ENCODE peak calls at places on chromosomes 6 and 20, in four cellular contexts. R is tibial artery, H is A549, P is NB4. V is an unnamed sample.
A peak's percentile ranks its signal among the peaks of the same experiment; 100 is the strongest.

GRCh38 chr20:39825950-39826349 is 863.1 kb downstream of the MAFB start:
- DNase-seq in P (peak; percentile 4), H (no peak), R (no peak), V (no peak)

GRCh38 chr6:88611721-88612120 is 351.7 kb downstream of the RNGTT start:
- DNase-seq in P (no peak), R (no peak), H (no peak), V (no peak)

GRCh38 chr20:39534846-39535245 is 572.7 kb downstream of the DHX35 start:
- DNase-seq in H (no peak), R (no peak), P (no peak), V (no peak)

GRCh38 chr6:2226775-2227174 is 18.6 kb downstream of the GMDS start:
- DNase-seq in R (no peak), P (no peak), H (no peak), V (no peak)

GRCh38 chr6:19869464-19869863 is 32.3 kb downstream of the ID4 start:
- DNase-seq in P (peak; percentile 31), R (no peak), H (no peak), V (no peak)

GRCh38 chr20:36030143-36030542 is 61.8 kb downstream of the CNBD2 start:
- DNase-seq in R (no peak), P (no peak), H (no peak), V (no peak)

GRCh38 chr20:36467076-36467999 is 74.0 kb upstream of the MYL9 start:
- DNase-seq in R (no peak), P (no peak), H (no peak), V (no peak)

GRCh38 chr20:61731363-61732181 is 334.1 kb downstream of the TAF4 start:
- DNase-seq in H (peak; percentile 31), P (peak; percentile 12), R (no peak), V (no peak)

GRCh38 chr6:137699036-137699683 is 167.9 kb upstream of the TNFAIP3 start:
- DNase-seq in R (no peak), H (no peak), P (peak; percentile 69), V (no peak)

GRCh38 chr20:61909821-61910220 is 155.9 kb downstream of the TAF4 start:
- DNase-seq in H (no peak), R (no peak), P (no peak), V (no peak)

GRCh38 chr6:5998741-5999687 is 7.7 kb downstream of the NRN1 start:
- DNase-seq in R (no peak), H (no peak), P (no peak), V (no peak)

GRCh38 chr6:38264605-38265004 is 375.1 kb downstream of the BTBD9 start:
- DNase-seq in R (no peak), H (peak; percentile 6), P (no peak), V (peak; percentile 70)

GRCh38 chr20:58883243-58883691 is 30.8 kb downstream of the GNAS start:
- DNase-seq in R (no peak), P (no peak), H (no peak), V (no peak)

GRCh38 chr20:12893019-12893418 is 115.8 kb upstream of the SPTLC3 start:
- DNase-seq in H (no peak), R (no peak), P (no peak), V (no peak)

GRCh38 chr6:27139753-27140522 is 107.6 kb upstream of the PRSS16 start:
- DNase-seq in H (no peak), R (no peak), P (peak; percentile 87), V (no peak)

GRCh38 chr20:53331151-53331973 is 262.3 kb downstream of the ZNF217 start:
- DNase-seq in R (no peak), P (no peak), H (no peak), V (no peak)

GRCh38 chr6:32742374-32742773 is 1.2 kb downstream of the HLA-DQA2 start:
- DNase-seq in R (no peak), P (no peak), H (no peak), V (no peak)

GRCh38 chr6:85726206-85726605 is 83.5 kb upstream of the SYNCRIP start:
- DNase-seq in R (no peak), H (no peak), P (peak; percentile 16), V (no peak)

GRCh38 chr20:58670097-58670496 is 19.0 kb downstream of the STX16 start:
- DNase-seq in H (no peak), P (no peak), R (no peak), V (no peak)

GRCh38 chr6:7153807-7154206 is 46.0 kb downstream of the RREB1 start:
- DNase-seq in H (no peak), R (no peak), P (peak; percentile 51), V (no peak)

GRCh38 chr20:44911264-44911921 is 1.5 kb downstream of the PABPC1L start:
- DNase-seq in H (peak; percentile 78), R (no peak), P (peak; percentile 69), V (peak; percentile 26)

GRCh38 chr6:170091639-170092579 is 199.0 kb downstream of the DLL1 start:
- DNase-seq in H (no peak), R (peak; percentile 28), P (no peak), V (no peak)

GRCh38 chr20:63217706-63218105 is 1.8 kb upstream of the YTHDF1 start:
- DNase-seq in P (no peak), R (no peak), H (no peak), V (no peak)

GRCh38 chr6:135630789-135631376 is 133.3 kb upstream of the AHI1 start:
- DNase-seq in R (no peak), H (no peak), P (no peak), V (no peak)

GRCh38 chr20:20737158-20737557 is 24.7 kb upstream of the RALGAPA2 start:
- DNase-seq in H (no peak), R (no peak), P (peak; percentile 72), V (no peak)

GRCh38 chr6:165222315-165223025 is 86.9 kb downstream of the C6orf118 start:
- DNase-seq in P (no peak), H (no peak), R (no peak), V (no peak)

GRCh38 chr6:31820051-31820389 is 4.7 kb downstream of the HSPA1A start:
- DNase-seq in H (no peak), P (no peak), R (no peak), V (no peak)

GRCh38 chr20:6829510-6830116 is 62.1 kb downstream of the BMP2 start:
- DNase-seq in R (no peak), H (no peak), P (peak; percentile 28), V (no peak)

GRCh38 chr20:39935921-39936320 is 753.1 kb downstream of the MAFB start:
- DNase-seq in R (no peak), H (no peak), P (no peak), V (no peak)

GRCh38 chr6:125444234-125444949 is 142.6 kb upstream of the HDDC2 start:
- DNase-seq in R (peak; percentile 94), H (no peak), P (no peak), V (no peak)

GRCh38 chr20:35319206-35320197 is 27.3 kb upstream of the FAM83C start:
- DNase-seq in R (no peak), P (no peak), H (peak; percentile 52), V (peak; percentile 56)

GRCh38 chr20:18973499-18974173 is 160.1 kb downstream of the SCP2D1 start:
- DNase-seq in H (no peak), P (no peak), R (peak; percentile 91), V (no peak)

GRCh38 chr20:44137210-44137781 is 49.7 kb downstream of the JPH2 start:
- DNase-seq in P (no peak), H (no peak), R (peak; percentile 83), V (no peak)

GRCh38 chr6:26646074-26646473 is 13.5 kb downstream of the ZNF322 start:
- DNase-seq in H (no peak), R (no peak), P (no peak), V (no peak)

GRCh38 chr6:36874016-36874442 is 574 bp downstream of the PPIL1 start:
- DNase-seq in R (no peak), H (peak; percentile 9), P (peak; percentile 18), V (no peak)

GRCh38 chr6:158900614-158901312 is 81.6 kb upstream of the EZR start:
- DNase-seq in H (no peak), R (no peak), P (no peak), V (no peak)

GRCh38 chr6:142822383-142822782 is 122.6 kb downstream of the HIVEP2 start:
- DNase-seq in H (no peak), R (no peak), P (no peak), V (no peak)

GRCh38 chr20:62117658-62118057 is 4.6 kb upstream of the LSM14B start:
- DNase-seq in R (no peak), H (no peak), P (no peak), V (no peak)

GRCh38 chr6:28585335-28585734 is 59.7 kb downstream of the GPX5 start:
- DNase-seq in H (no peak), P (peak; percentile 22), R (no peak), V (no peak)

GRCh38 chr20:57283867-57284266 is 17.4 kb upstream of the BMP7 start:
- DNase-seq in H (no peak), P (no peak), R (no peak), V (no peak)
- H3K4me3 ChIP-seq in H (no peak overlapping the region), P (no peak overlapping the region), R (no peak overlapping the region), V (no peak overlapping the region)

GRCh38 chr20:3711418-3712043 is 869 bp downstream of the SIGLEC1 start:
- DNase-seq in P (no peak), R (no peak), H (no peak), V (no peak)
- TF ChIP-seq CTCF in P (no peak), R (no peak), H (no peak), V (no peak)

GRCh38 chr6:70998148-70998547 is 41.3 kb upstream of the B3GAT2 start:
- DNase-seq in H (no peak), P (no peak), R (no peak), V (no peak)
- H3K4me3 ChIP-seq in H (no peak overlapping the region), P (no peak overlapping the region), R (no peak overlapping the region), V (no peak overlapping the region)

DNA sequence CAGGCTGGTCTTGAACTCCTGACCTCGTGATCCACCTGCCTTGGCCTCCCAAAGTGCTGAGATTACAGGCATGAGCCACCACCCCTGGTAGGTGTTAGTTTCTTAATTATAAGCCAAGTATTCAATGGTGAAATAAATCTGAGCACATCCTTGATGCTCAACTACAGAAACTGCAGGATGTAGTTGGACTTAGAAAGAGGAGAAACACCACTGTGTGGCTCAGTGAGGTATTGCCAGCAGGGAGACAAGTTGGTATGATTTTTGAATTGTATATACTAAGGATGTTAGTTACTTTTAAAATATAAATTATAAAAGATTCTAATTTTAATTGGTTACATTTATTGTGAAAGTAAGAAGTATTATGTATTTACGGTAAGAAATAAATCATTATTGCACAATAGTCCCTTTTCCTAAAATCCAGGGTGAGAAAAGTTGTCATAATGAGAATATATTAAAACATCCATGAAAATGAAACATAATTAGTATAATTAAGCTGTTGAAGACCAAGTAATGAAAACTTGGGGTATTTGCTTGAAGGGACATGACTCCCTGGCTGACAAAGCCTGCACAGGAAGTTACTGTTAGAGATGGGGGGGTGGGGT is 17.6 kb downstream of the SLC18B1 start:
- DNase-seq in P (peak; percentile 28), R (no peak), H (no peak), V (no peak)
- TF ChIP-seq CTCF in P (peak; percentile 27), R (peak; percentile 15), H (no peak), V (peak; percentile 59)